ENCODE peak calls at places on chromosome 16, in four cellular contexts. G is Daoy; V is effector memory CD4-positive, alpha-beta T cell; W is stimulated activated naive CD8-positive, alpha-beta T cell treated with anti-CD3 and anti-CD28 coated beads, Interleukin-15, Interleukin-2, amounts not matched to agents 100 U/mL and 50 U/mL, for 24 hours. X is an unnamed sample.

GRCh38 chr16:17476414-17477259 is 5.9 kb upstream of the XYLT1 start:
- DNase-seq in G (peak; percentile 41), V (no peak), W (peak; percentile 30), X (no peak)

GRCh38 chr16:73058221-73058615 is 10.3 kb upstream of the ZFHX3 start:
- DNase-seq in G (peak; percentile 54), V (no peak), W (peak; percentile 44), X (no peak)

GRCh38 chr16:49739381-49739780 is 116.5 kb downstream of the ZNF423 start:
- DNase-seq in G (no peak), V (no peak), W (no peak), X (no peak)

GRCh38 chr16:51035110-51035498 is 116.0 kb downstream of the SALL1 start:
- DNase-seq in G (peak; percentile 42), V (no peak), W (no peak), X (peak; percentile 46)

GRCh38 chr16:77394699-77395098 is 40.1 kb downstream of the ADAMTS18 start:
- DNase-seq in G (no peak), V (no peak), W (no peak), X (no peak)

GRCh38 chr16:88700636-88701482 is 5.3 kb downstream of the RNF166 start:
- DNase-seq in G (peak; percentile 94), V (peak; percentile 96), W (peak; percentile 95), X (peak; percentile 75)

GRCh38 chr16:12168054-12169018 is 191.8 kb downstream of the SNX29 start:
- DNase-seq in G (no peak), V (no peak), W (no peak), X (no peak)

GRCh38 chr16:14050297-14051027 is 20.7 kb upstream of the MRTFB start:
- DNase-seq in G (peak; percentile 71), V (no peak), W (no peak), X (no peak)

GRCh38 chr16:11196286-11196828 is 59.6 kb downstream of the SOCS1 start:
- DNase-seq in G (no peak), V (no peak), W (no peak), X (no peak)

GRCh38 chr16:72455743-72456659 is 284.0 kb upstream of the PMFBP1 start:
- DNase-seq in G (no peak), V (no peak), W (no peak), X (no peak)

GRCh38 chr16:27686926-27687325 is 137.0 kb downstream of the KATNIP start:
- DNase-seq in G (no peak), V (no peak), W (no peak), X (no peak)

GRCh38 chr16:19884021-19884485 is 595 bp downstream of the GPRC5B start:
- DNase-seq in G (no peak), V (no peak), W (no peak), X (peak; percentile 48)

GRCh38 chr16:46918400-46918799 is 34.2 kb downstream of the GPT2 start:
- DNase-seq in G (no peak), V (no peak), W (no peak), X (no peak)

GRCh38 chr16:9499921-9500593 is 408.6 kb downstream of the HAPSTR1 start:
- DNase-seq in G (no peak), V (no peak), W (no peak), X (no peak)

GRCh38 chr16:5025171-5025632 is 8.5 kb downstream of the NAGPA start:
- DNase-seq in G (peak; percentile 27), V (no peak), W (no peak), X (peak; percentile 29)

GRCh38 chr16:81623365-81624102 is 155.6 kb upstream of the PLCG2 start:
- DNase-seq in G (peak; percentile 41), V (peak; percentile 25), W (peak; percentile 67), X (no peak)

GRCh38 chr16:25210758-25211157 is 6.0 kb upstream of the AQP8 start:
- DNase-seq in G (peak; percentile 82), V (no peak), W (peak; percentile 24), X (no peak)

GRCh38 chr16:53960954-53961616 is 257.1 kb downstream of the FTO start:
- DNase-seq in G (no peak), V (no peak), W (no peak), X (no peak)

GRCh38 chr16:3534126-3534525 is 33.3 kb downstream of the CLUAP1 start:
- DNase-seq in G (no peak), V (no peak), W (no peak), X (no peak)

X was measured in gastrocnemius medialis.